ENCODE peak calls at places on chromosome 5, in nine cellular contexts. One of them, this sample, is unnamed.
A peak's percentile ranks its signal among the peaks of the same experiment; 100 is the strongest.

GRCh38 chr5:168438349-168438748 is 47.9 kb upstream of the RARS1 start:
- DNase-seq in sigmoid colon: no peak
- DNase-seq in ovary: no peak
- DNase-seq in IMR-90: no peak
- DNase-seq in A549: no peak
- DNase-seq in body of pancreas: no peak
- DNase-seq in K562: no peak
- DNase-seq in spleen: no peak
- DNase-seq in adrenal gland: no peak
- DNase-seq in this sample: no peak

GRCh38 chr5:173864126-173865075 is 23.7 kb upstream of the CPEB4 start:
- DNase-seq in body of pancreas: no peak
- DNase-seq in adrenal gland: no peak
- DNase-seq in spleen: peak; percentile 84
- DNase-seq in ovary: no peak
- DNase-seq in sigmoid colon: no peak
- DNase-seq in A549: no peak
- DNase-seq in IMR-90: no peak
- DNase-seq in K562: peak; percentile 32
- DNase-seq in this sample: no peak

GRCh38 chr5:31809037-31809910 is 170.3 kb downstream of the PDZD2 start:
- DNase-seq in adrenal gland: peak; percentile 81
- DNase-seq in sigmoid colon: peak; percentile 80
- DNase-seq in IMR-90: peak; percentile 70
- DNase-seq in body of pancreas: peak; percentile 52
- DNase-seq in spleen: no peak
- DNase-seq in A549: peak; percentile 83
- DNase-seq in K562: peak; percentile 46
- DNase-seq in ovary: peak; percentile 56
- DNase-seq in this sample: peak; percentile 57

GRCh38 chr5:150320048-150320555 is 17.4 kb upstream of the ARSI start:
- DNase-seq in spleen: no peak
- DNase-seq in adrenal gland: peak; percentile 57
- DNase-seq in K562: no peak
- DNase-seq in IMR-90: peak; percentile 78
- DNase-seq in sigmoid colon: peak; percentile 95
- DNase-seq in A549: peak; percentile 50
- DNase-seq in body of pancreas: peak; percentile 31
- DNase-seq in ovary: peak; percentile 54
- DNase-seq in this sample: peak; percentile 79

GRCh38 chr5:167030500-167031120 is 1260.8 kb upstream of the WWC1 start:
- DNase-seq in ovary: no peak
- DNase-seq in K562: no peak
- DNase-seq in A549: peak; percentile 2
- DNase-seq in body of pancreas: peak; percentile 26
- DNase-seq in sigmoid colon: no peak
- DNase-seq in adrenal gland: peak; percentile 21
- DNase-seq in spleen: no peak
- DNase-seq in IMR-90: no peak
- DNase-seq in this sample: no peak

GRCh38 chr5:149386166-149386565 is 7.1 kb upstream of the IL17B start:
- DNase-seq in body of pancreas: no peak
- DNase-seq in IMR-90: no peak
- DNase-seq in spleen: no peak
- DNase-seq in adrenal gland: no peak
- DNase-seq in ovary: no peak
- DNase-seq in sigmoid colon: peak; percentile 74
- DNase-seq in A549: no peak
- DNase-seq in K562: no peak
- DNase-seq in this sample: peak; percentile 47

GRCh38 chr5:86665984-86666760 is 48.4 kb downstream of the COX7C start:
- DNase-seq in IMR-90: no peak
- DNase-seq in sigmoid colon: no peak
- DNase-seq in spleen: peak; percentile 71
- DNase-seq in ovary: no peak
- DNase-seq in K562: no peak
- DNase-seq in adrenal gland: no peak
- DNase-seq in body of pancreas: peak; percentile 61
- DNase-seq in A549: no peak
- DNase-seq in this sample: no peak

GRCh38 chr5:58491216-58491892 is at the start of gene GAPT:
- DNase-seq in IMR-90: no peak
- DNase-seq in spleen: no peak
- DNase-seq in K562: no peak
- DNase-seq in ovary: no peak
- DNase-seq in A549: no peak
- DNase-seq in body of pancreas: no peak
- DNase-seq in sigmoid colon: no peak
- DNase-seq in adrenal gland: no peak
- DNase-seq in this sample: no peak

GRCh38 chr5:100788417-100788816 is 114.7 kb downstream of the ST8SIA4 start:
- DNase-seq in body of pancreas: no peak
- DNase-seq in K562: no peak
- DNase-seq in IMR-90: no peak
- DNase-seq in ovary: no peak
- DNase-seq in A549: no peak
- DNase-seq in adrenal gland: no peak
- DNase-seq in sigmoid colon: no peak
- DNase-seq in spleen: no peak
- DNase-seq in this sample: no peak

GRCh38 chr5:147782053-147783028 is at the start of gene JAKMIP2:
- DNase-seq in adrenal gland: peak; percentile 83
- DNase-seq in body of pancreas: peak; percentile 33
- DNase-seq in A549: no peak
- DNase-seq in K562: peak; percentile 22
- DNase-seq in sigmoid colon: peak; percentile 76
- DNase-seq in spleen: peak; percentile 91
- DNase-seq in ovary: no peak
- DNase-seq in IMR-90: peak; percentile 1
- DNase-seq in this sample: peak; percentile 60

GRCh38 chr5:41410737-41411136 is 99.7 kb downstream of the PLCXD3 start:
- DNase-seq in body of pancreas: no peak
- DNase-seq in sigmoid colon: no peak
- DNase-seq in A549: no peak
- DNase-seq in K562: no peak
- DNase-seq in spleen: no peak
- DNase-seq in IMR-90: no peak
- DNase-seq in adrenal gland: no peak
- DNase-seq in ovary: no peak
- DNase-seq in this sample: no peak

GRCh38 chr5:113376640-113377039 is 58.1 kb downstream of the TSSK1B start:
- DNase-seq in body of pancreas: no peak
- DNase-seq in adrenal gland: no peak
- DNase-seq in spleen: no peak
- DNase-seq in sigmoid colon: no peak
- DNase-seq in K562: no peak
- DNase-seq in ovary: no peak
- DNase-seq in A549: no peak
- DNase-seq in IMR-90: no peak
- DNase-seq in this sample: no peak

GRCh38 chr5:125036494-125036893 is 290.1 kb upstream of the ZNF608 start:
- DNase-seq in K562: no peak
- DNase-seq in ovary: no peak
- DNase-seq in adrenal gland: no peak
- DNase-seq in spleen: no peak
- DNase-seq in IMR-90: no peak
- DNase-seq in A549: no peak
- DNase-seq in sigmoid colon: no peak
- DNase-seq in body of pancreas: no peak
- DNase-seq in this sample: no peak

GRCh38 chr5:72034710-72035109 is 72.6 kb upstream of the MAP1B start:
- DNase-seq in IMR-90: no peak
- DNase-seq in ovary: no peak
- DNase-seq in K562: no peak
- DNase-seq in adrenal gland: no peak
- DNase-seq in sigmoid colon: no peak
- DNase-seq in spleen: no peak
- DNase-seq in body of pancreas: no peak
- DNase-seq in A549: no peak
- DNase-seq in this sample: no peak

GRCh38 chr5:179759961-179760541 is 27.4 kb downstream of the MAML1 start:
- DNase-seq in body of pancreas: no peak
- DNase-seq in K562: peak; percentile 49
- DNase-seq in spleen: peak; percentile 14
- DNase-seq in ovary: no peak
- DNase-seq in adrenal gland: no peak
- DNase-seq in sigmoid colon: no peak
- DNase-seq in A549: no peak
- DNase-seq in IMR-90: no peak
- DNase-seq in this sample: no peak

GRCh38 chr5:30804739-30805313 is 388.7 kb upstream of the CDH6 start:
- DNase-seq in A549: no peak
- DNase-seq in ovary: no peak
- DNase-seq in IMR-90: peak; percentile 62
- DNase-seq in adrenal gland: no peak
- DNase-seq in body of pancreas: no peak
- DNase-seq in spleen: no peak
- DNase-seq in K562: no peak
- DNase-seq in sigmoid colon: no peak
- DNase-seq in this sample: no peak

GRCh38 chr5:133434336-133434735 is 178.0 kb downstream of the FSTL4 start:
- DNase-seq in body of pancreas: no peak
- DNase-seq in A549: no peak
- DNase-seq in adrenal gland: no peak
- DNase-seq in K562: no peak
- DNase-seq in IMR-90: no peak
- DNase-seq in sigmoid colon: no peak
- DNase-seq in ovary: no peak
- DNase-seq in spleen: no peak
- DNase-seq in this sample: no peak

GRCh38 chr5:124235576-124235975 is 510.9 kb downstream of the ZNF608 start:
- DNase-seq in ovary: no peak
- DNase-seq in spleen: no peak
- DNase-seq in sigmoid colon: no peak
- DNase-seq in IMR-90: no peak
- DNase-seq in K562: no peak
- DNase-seq in adrenal gland: no peak
- DNase-seq in A549: no peak
- DNase-seq in body of pancreas: no peak
- DNase-seq in this sample: no peak

GRCh38 chr5:180494510-180495181 is 467 bp downstream of the CNOT6 start:
- DNase-seq in IMR-90: no peak
- DNase-seq in body of pancreas: peak; percentile 34
- DNase-seq in spleen: peak; percentile 90
- DNase-seq in K562: peak; percentile 81
- DNase-seq in ovary: peak; percentile 47
- DNase-seq in A549: peak; percentile 40
- DNase-seq in adrenal gland: peak; percentile 40
- DNase-seq in sigmoid colon: peak; percentile 71
- DNase-seq in this sample: peak; percentile 29

GRCh38 chr5:73603998-73604397 is 22.0 kb upstream of the ARHGEF28 start:
- DNase-seq in IMR-90: no peak
- DNase-seq in ovary: no peak
- DNase-seq in adrenal gland: no peak
- DNase-seq in body of pancreas: no peak
- DNase-seq in spleen: no peak
- DNase-seq in sigmoid colon: no peak
- DNase-seq in K562: no peak
- DNase-seq in A549: no peak
- DNase-seq in this sample: no peak

DNA sequence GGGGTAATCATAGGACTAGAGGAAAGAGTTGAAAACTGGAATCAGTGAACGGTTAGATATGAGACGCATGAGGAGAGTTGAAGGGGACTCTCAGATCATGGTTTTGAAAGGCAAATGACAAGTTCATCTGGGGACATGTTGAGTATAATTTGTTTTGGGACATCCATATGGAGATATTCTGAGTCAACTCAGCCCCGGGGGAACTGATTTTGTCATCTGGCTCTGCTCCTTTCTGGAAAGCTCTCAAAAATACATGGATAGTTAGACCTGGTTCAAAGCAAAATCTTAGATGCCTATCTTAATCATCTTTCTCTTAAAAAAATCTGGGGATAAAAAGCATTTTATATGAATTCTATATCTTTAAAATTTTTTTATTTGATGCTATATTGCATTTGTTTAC is 161.2 kb downstream of the SNX18 start:
- DNase-seq in body of pancreas: no peak
- DNase-seq in A549: no peak
- DNase-seq in adrenal gland: no peak
- DNase-seq in sigmoid colon: no peak
- DNase-seq in IMR-90: no peak
- DNase-seq in K562: no peak
- DNase-seq in spleen: no peak
- DNase-seq in ovary: no peak
- DNase-seq in this sample: no peak
- H3K27ac ChIP-seq in body of pancreas: no peak overlapping the region
- H3K27ac ChIP-seq in A549: no peak overlapping the region
- H3K27ac ChIP-seq in adrenal gland: no peak overlapping the region
- H3K27ac ChIP-seq in sigmoid colon: no peak overlapping the region
- H3K27ac ChIP-seq in IMR-90: peak overlapping the region; percentile 44
- H3K27ac ChIP-seq in K562: no peak overlapping the region
- H3K27ac ChIP-seq in spleen: no peak overlapping the region
- H3K27ac ChIP-seq in ovary: no peak overlapping the region
- H3K27ac ChIP-seq in this sample: no peak overlapping the region

GRCh38 chr5:16457853-16458252 is 7.7 kb downstream of the ZNF622 start:
- DNase-seq in ovary: no peak
- DNase-seq in body of pancreas: no peak
- DNase-seq in IMR-90: peak; percentile 49
- DNase-seq in K562: no peak
- DNase-seq in A549: no peak
- DNase-seq in adrenal gland: no peak
- DNase-seq in sigmoid colon: no peak
- DNase-seq in spleen: no peak
- DNase-seq in this sample: no peak
- H3K4me1 ChIP-seq in ovary: peaks cover 4% of the 10 kb centered on the region
- H3K4me1 ChIP-seq in body of pancreas: peaks cover 83% of the 10 kb centered on the region
- H3K4me1 ChIP-seq in IMR-90: peaks cover 17% of the 10 kb centered on the region
- H3K4me1 ChIP-seq in K562: peaks cover 16% of the 10 kb centered on the region
- H3K4me1 ChIP-seq in A549: peaks cover 15% of the 10 kb centered on the region
- H3K4me1 ChIP-seq in adrenal gland: peaks cover 46% of the 10 kb centered on the region
- H3K4me1 ChIP-seq in sigmoid colon: peaks cover 35% of the 10 kb centered on the region
- H3K4me1 ChIP-seq in spleen: peaks cover 52% of the 10 kb centered on the region
- H3K4me1 ChIP-seq in this sample: no peaks in the 10 kb centered on the region

GRCh38 chr5:93990504-93991085 is 249.2 kb upstream of the POU5F2 start:
- DNase-seq in K562: no peak
- DNase-seq in ovary: no peak
- DNase-seq in A549: no peak
- DNase-seq in sigmoid colon: no peak
- DNase-seq in spleen: no peak
- DNase-seq in adrenal gland: no peak
- DNase-seq in IMR-90: peak; percentile 2
- DNase-seq in body of pancreas: no peak
- DNase-seq in this sample: no peak
- TF ChIP-seq POLR2A in K562: no peak
- TF ChIP-seq POLR2A in ovary: no peak
- TF ChIP-seq POLR2A in A549: no peak
- TF ChIP-seq POLR2A in sigmoid colon: no peak
- TF ChIP-seq POLR2A in spleen: no peak
- TF ChIP-seq POLR2A in adrenal gland: no peak
- TF ChIP-seq POLR2A in IMR-90: no peak
- TF ChIP-seq POLR2A in body of pancreas: no peak
- TF ChIP-seq POLR2A in this sample: no peak

DNA sequence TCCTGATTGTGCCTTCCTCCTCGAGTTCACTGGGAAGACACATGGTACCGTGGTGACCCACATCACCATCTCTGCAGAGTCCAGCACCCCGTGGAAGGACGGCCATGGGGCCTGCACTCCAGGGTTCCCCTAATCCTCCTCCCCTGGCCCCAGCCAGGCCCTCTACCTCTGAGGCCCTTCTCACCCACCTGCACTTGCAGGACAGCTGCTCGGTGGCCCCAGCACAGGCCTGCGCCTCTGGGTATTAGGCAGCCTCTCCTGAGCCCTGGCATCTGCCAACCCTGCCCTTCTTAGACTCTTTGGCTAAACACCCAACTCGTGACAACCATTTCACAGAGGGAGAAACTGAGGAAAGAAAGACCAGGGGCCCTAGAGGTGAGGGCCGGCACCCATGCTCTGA is 28.9 kb upstream of the CPLX2 start:
- DNase-seq in adrenal gland: no peak
- DNase-seq in body of pancreas: no peak
- DNase-seq in IMR-90: no peak
- DNase-seq in spleen: no peak
- DNase-seq in ovary: no peak
- DNase-seq in A549: no peak
- DNase-seq in sigmoid colon: no peak
- DNase-seq in K562: no peak
- DNase-seq in this sample: no peak
- H3K27ac ChIP-seq in adrenal gland: no peak overlapping the region
- H3K27ac ChIP-seq in body of pancreas: no peak overlapping the region
- H3K27ac ChIP-seq in IMR-90: no peak overlapping the region
- H3K27ac ChIP-seq in spleen: no peak overlapping the region
- H3K27ac ChIP-seq in ovary: no peak overlapping the region
- H3K27ac ChIP-seq in A549: peak overlapping the region; percentile 97
- H3K27ac ChIP-seq in sigmoid colon: no peak overlapping the region
- H3K27ac ChIP-seq in K562: no peak overlapping the region
- H3K27ac ChIP-seq in this sample: no peak overlapping the region

This sample was measured in uterus.